ENCODE peak calls at places on chromosomes 4 and X, in four cellular contexts. One of them, this sample, is unnamed.

GRCh38 chr4:101163936-101164335 is 183.4 kb downstream of the PPP3CA start:
- DNase-seq in MM.1S: no peak
- DNase-seq in AG04450: no peak
- DNase-seq in CD8-positive, alpha-beta memory T cell: no peak
- DNase-seq in this sample: no peak

GRCh38 chr4:173807347-173807746 is 277.3 kb upstream of the HAND2 start:
- DNase-seq in CD8-positive, alpha-beta memory T cell: no peak
- DNase-seq in AG04450: no peak
- DNase-seq in MM.1S: no peak
- DNase-seq in this sample: no peak

GRCh38 chr4:41174444-41174843 is 39.9 kb downstream of the APBB2 start:
- DNase-seq in MM.1S: no peak
- DNase-seq in CD8-positive, alpha-beta memory T cell: no peak
- DNase-seq in AG04450: no peak
- DNase-seq in this sample: no peak

GRCh38 chr4:184845367-184846011 is 19.7 kb upstream of the ACSL1 start:
- DNase-seq in MM.1S: peak; percentile 66
- DNase-seq in CD8-positive, alpha-beta memory T cell: no peak
- DNase-seq in AG04450: peak; percentile 68
- DNase-seq in this sample: peak; percentile 28

GRCh38 chr4:79934660-79935059 is 138.4 kb downstream of the ANTXR2 start:
- DNase-seq in AG04450: no peak
- DNase-seq in MM.1S: no peak
- DNase-seq in CD8-positive, alpha-beta memory T cell: no peak
- DNase-seq in this sample: no peak

GRCh38 chr4:20418865-20419451 is 167.3 kb downstream of the SLIT2 start:
- DNase-seq in AG04450: peak; percentile 32
- DNase-seq in CD8-positive, alpha-beta memory T cell: no peak
- DNase-seq in MM.1S: peak; percentile 86
- DNase-seq in this sample: peak; percentile 9

GRCh38 chr4:87566276-87566675 is 37.1 kb upstream of the SPARCL1 start:
- DNase-seq in CD8-positive, alpha-beta memory T cell: no peak
- DNase-seq in AG04450: no peak
- DNase-seq in MM.1S: no peak
- DNase-seq in this sample: no peak

GRCh38 chrX:45145492-45146215 is 55.0 kb downstream of the DIPK2B start:
- DNase-seq in CD8-positive, alpha-beta memory T cell: no peak
- DNase-seq in MM.1S: no peak
- DNase-seq in AG04450: no peak
- DNase-seq in this sample: no peak

GRCh38 chr4:9999956-10000551 is 21.2 kb downstream of the SLC2A9 start:
- DNase-seq in AG04450: no peak
- DNase-seq in MM.1S: no peak
- DNase-seq in CD8-positive, alpha-beta memory T cell: no peak
- DNase-seq in this sample: no peak

GRCh38 chrX:102887687-102888086 is 49.4 kb upstream of the RAB40AL start:
- DNase-seq in CD8-positive, alpha-beta memory T cell: no peak
- DNase-seq in AG04450: no peak
- DNase-seq in MM.1S: no peak
- DNase-seq in this sample: no peak

GRCh38 chr4:168610911-168611530 is 114.2 kb downstream of the PALLD start:
- DNase-seq in AG04450: no peak
- DNase-seq in CD8-positive, alpha-beta memory T cell: no peak
- DNase-seq in MM.1S: no peak
- DNase-seq in this sample: no peak

GRCh38 chrX:12981880-12982279 is 7.0 kb downstream of the TMSB4X start:
- DNase-seq in CD8-positive, alpha-beta memory T cell: no peak
- DNase-seq in MM.1S: no peak
- DNase-seq in AG04450: no peak
- DNase-seq in this sample: no peak

GRCh38 chr4:134544303-134544761 is 342.7 kb upstream of the PABPC4L start:
- DNase-seq in CD8-positive, alpha-beta memory T cell: no peak
- DNase-seq in AG04450: no peak
- DNase-seq in MM.1S: no peak
- DNase-seq in this sample: no peak

DNA sequence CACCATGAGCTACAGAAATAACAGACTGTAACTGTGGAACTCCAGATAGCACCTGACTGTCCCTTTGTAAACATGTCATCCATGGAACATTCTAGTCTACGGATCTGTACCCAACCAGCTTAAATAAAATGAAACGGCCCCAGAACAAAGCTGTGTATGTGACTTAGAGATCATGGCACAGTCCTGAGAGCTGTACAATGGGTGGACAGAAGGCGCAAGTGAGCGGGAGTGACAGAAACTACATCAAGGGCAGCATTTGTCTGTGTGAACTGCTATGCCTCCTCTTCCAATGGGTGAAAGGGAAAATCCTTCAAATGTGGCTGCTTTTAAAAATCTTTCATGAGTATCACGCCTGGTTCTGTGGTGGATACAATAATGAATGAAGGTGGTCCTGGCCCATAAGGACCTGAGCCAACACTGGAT is 72.5 kb downstream of the FAT1 start:
- DNase-seq in AG04450: no peak
- DNase-seq in CD8-positive, alpha-beta memory T cell: no peak
- DNase-seq in MM.1S: no peak
- DNase-seq in this sample: no peak
- H3K27ac ChIP-seq in AG04450: no peak overlapping the region
- H3K27ac ChIP-seq in CD8-positive, alpha-beta memory T cell: no peak overlapping the region
- H3K27ac ChIP-seq in MM.1S: no peak overlapping the region
- H3K27ac ChIP-seq in this sample: no peak overlapping the region

GRCh38 chr4:128560754-128561495 is 248.6 kb upstream of the JADE1 start:
- DNase-seq in AG04450: peak; percentile 27
- DNase-seq in MM.1S: no peak
- DNase-seq in CD8-positive, alpha-beta memory T cell: no peak
- DNase-seq in this sample: no peak
- H3K27ac ChIP-seq in AG04450: peak overlapping the region; percentile 59
- H3K27ac ChIP-seq in MM.1S: no peak overlapping the region
- H3K27ac ChIP-seq in CD8-positive, alpha-beta memory T cell: no peak overlapping the region
- H3K27ac ChIP-seq in this sample: no peak overlapping the region

DNA sequence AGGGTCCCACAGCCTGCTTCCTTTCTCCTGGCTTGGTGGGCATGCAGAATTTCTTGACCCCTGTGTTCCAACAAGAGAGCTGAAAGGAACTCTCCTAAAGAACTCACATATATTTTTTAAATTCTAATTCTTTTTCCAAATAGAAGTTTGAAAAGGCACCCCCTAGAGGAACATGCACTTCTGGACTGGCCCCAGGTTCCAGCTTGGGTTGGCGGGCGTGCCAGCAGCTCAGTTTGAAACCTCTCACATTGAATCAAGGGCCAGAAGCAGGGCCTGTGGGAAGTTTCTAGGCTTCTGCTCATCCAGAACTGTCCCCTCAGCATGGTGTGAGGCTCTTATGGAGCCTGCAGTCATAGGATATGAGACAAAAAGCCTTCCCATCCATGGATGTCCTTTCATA is 132.6 kb downstream of the ATG4A start:
- DNase-seq in MM.1S: no peak
- DNase-seq in AG04450: no peak
- DNase-seq in CD8-positive, alpha-beta memory T cell: no peak
- DNase-seq in this sample: no peak
- H3K27ac ChIP-seq in MM.1S: no peak overlapping the region
- H3K27ac ChIP-seq in AG04450: no peak overlapping the region
- H3K27ac ChIP-seq in CD8-positive, alpha-beta memory T cell: no peak overlapping the region
- H3K27ac ChIP-seq in this sample: no peak overlapping the region

DNA sequence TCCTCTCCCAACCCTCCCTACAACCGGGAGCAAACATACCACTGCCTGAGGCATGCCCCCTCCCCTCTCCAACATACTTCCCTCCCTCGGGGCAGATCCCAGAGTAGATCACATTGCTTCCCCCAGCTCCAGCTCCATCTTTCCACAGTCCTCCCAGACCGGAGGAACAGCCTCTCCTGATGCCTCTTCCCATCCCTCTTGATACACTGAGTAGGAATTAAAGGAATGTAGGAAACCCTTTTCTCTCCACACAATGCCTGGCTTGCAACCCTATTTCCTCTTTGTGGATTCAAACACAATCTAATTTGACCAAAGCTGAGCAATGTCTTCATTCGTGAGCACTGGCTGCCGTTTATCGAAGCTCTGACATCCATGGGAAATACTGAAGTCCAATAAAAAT is 339.8 kb downstream of the BCOR start:
- DNase-seq in CD8-positive, alpha-beta memory T cell: no peak
- DNase-seq in MM.1S: no peak
- DNase-seq in AG04450: no peak
- DNase-seq in this sample: no peak
- H3K27ac ChIP-seq in CD8-positive, alpha-beta memory T cell: no peak overlapping the region
- H3K27ac ChIP-seq in MM.1S: no peak overlapping the region
- H3K27ac ChIP-seq in AG04450: no peak overlapping the region
- H3K27ac ChIP-seq in this sample: no peak overlapping the region

This sample was measured in caudate nucleus.